ENCODE peak calls at places on chromosome 1, in five cellular contexts. P is occipital lobe; D is amygdala; X is natural killer cell treated with Interleukin-12 subunit alpha and Interleukin-12 subunit beta and Interleukin-15 and Interleukin-18, amount 100 ng/mL, for 72 hours; K is GDM1. V is an unnamed sample.

GRCh38 chr1:154349121-154349520 is 23.8 kb downstream of the ATP8B2 start:
- DNase-seq in P (no peak), D (no peak), X (no peak), K (no peak), V (no peak)

GRCh38 chr1:220368352-220369265 is 96.4 kb upstream of the RAB3GAP2 start:
- DNase-seq in P (no peak), D (no peak), X (no peak), K (no peak), V (no peak)

GRCh38 chr1:235319255-235319654 is 8.7 kb downstream of the ARID4B start:
- DNase-seq in P (no peak), D (no peak), X (no peak), K (no peak), V (no peak)

GRCh38 chr1:70458120-70458519 is 47.1 kb downstream of the CTH start:
- DNase-seq in P (peak; percentile 16), D (no peak), X (no peak), K (no peak), V (no peak)

GRCh38 chr1:112359961-112360767 is 35.9 kb upstream of the CTTNBP2NL start:
- DNase-seq in P (no peak), D (no peak), X (no peak), K (no peak), V (no peak)

GRCh38 chr1:1287288-1288110 is 7.3 kb downstream of the SCNN1D start:
- DNase-seq in P (no peak), D (no peak), X (no peak), K (no peak), V (no peak)

GRCh38 chr1:186155594-186155993 is 219.5 kb downstream of the TPR start:
- DNase-seq in P (no peak), D (no peak), X (no peak), K (no peak), V (no peak)

GRCh38 chr1:36342426-36343185 is 19.2 kb upstream of the EVA1B start:
- DNase-seq in P (no peak), D (no peak), X (no peak), K (peak; percentile 37), V (no peak)

GRCh38 chr1:243598433-243598832 is 251.6 kb downstream of the AKT3 start:
- DNase-seq in P (no peak), D (no peak), X (no peak), K (peak; percentile 54), V (no peak)

GRCh38 chr1:3244539-3245315 is 175.7 kb downstream of the PRDM16 start:
- DNase-seq in P (no peak), D (no peak), X (no peak), K (no peak), V (no peak)

GRCh38 chr1:222920169-222920568 is 105.3 kb downstream of the DISP1 start:
- DNase-seq in P (no peak), D (no peak), X (no peak), K (no peak), V (no peak)

GRCh38 chr1:98898901-98899300 is 105.8 kb downstream of the PLPPR5 start:
- DNase-seq in P (no peak), D (no peak), X (no peak), K (no peak), V (no peak)

GRCh38 chr1:11501906-11502485 is 23.0 kb downstream of the DISP3 start:
- DNase-seq in P (no peak), D (no peak), X (peak; percentile 37), K (no peak), V (no peak)

GRCh38 chr1:244173765-244174164 is 122.7 kb downstream of the ZBTB18 start:
- DNase-seq in P (no peak), D (no peak), X (no peak), K (no peak), V (no peak)

GRCh38 chr1:209688746-209689234 is 13.6 kb downstream of the G0S2 start:
- DNase-seq in P (no peak), D (no peak), X (no peak), K (no peak), V (no peak)

GRCh38 chr1:108082006-108082405 is 117.0 kb upstream of the VAV3 start:
- DNase-seq in P (peak; percentile 5), D (peak; percentile 61), X (no peak), K (no peak), V (no peak)

GRCh38 chr1:150493175-150493574 is 6.0 kb downstream of the TARS2 start:
- DNase-seq in P (no peak), D (no peak), X (no peak), K (no peak), V (no peak)

GRCh38 chr1:62746086-62746808 is 37.7 kb upstream of the ATG4C start:
- DNase-seq in P (no peak), D (no peak), X (no peak), K (no peak), V (peak; percentile 53)